ENCODE peak calls at places on chromosomes 5 and 9, in four cellular contexts. Q is NCI-H1092; O is midbrain; H is effector memory CD8-positive, alpha-beta T cell. K is an unnamed sample.

GRCh38 chr9:86408121-86408520 is 53.9 kb upstream of the TUT7 start:
- DNase-seq in Q (no peak), O (no peak), H (no peak), K (no peak)

GRCh38 chr5:110751902-110752762 is 13.3 kb downstream of the SLC25A46 start:
- DNase-seq in Q (no peak), O (no peak), H (no peak), K (no peak)

GRCh38 chr5:133524597-133524996 is 87.7 kb downstream of the FSTL4 start:
- DNase-seq in Q (no peak), O (no peak), H (no peak), K (no peak)

GRCh38 chr5:172078027-172078426 is 71.6 kb upstream of the FBXW11 start:
- DNase-seq in Q (no peak), O (no peak), H (no peak), K (no peak)

GRCh38 chr9:3804148-3804547 is 278.3 kb upstream of the RFX3 start:
- DNase-seq in Q (no peak), O (no peak), H (no peak), K (no peak)

GRCh38 chr5:82165740-82166530 is 112.2 kb downstream of the RPS23 start:
- DNase-seq in Q (peak), O (peak), H (peak), K (peak)

GRCh38 chr5:179414459-179415215 is 69.4 kb upstream of the ADAMTS2 start:
- DNase-seq in Q (no peak), O (no peak), H (no peak), K (no peak)

GRCh38 chr5:9716838-9717281 is 86.7 kb upstream of the TAS2R1 start:
- DNase-seq in Q (no peak), O (no peak), H (no peak), K (no peak)

GRCh38 chr5:44332360-44332971 is 56.8 kb downstream of the FGF10 start:
- DNase-seq in Q (no peak), O (peak), H (no peak), K (peak)

GRCh38 chr9:105150991-105151685 is 93.3 kb upstream of the SLC44A1 start:
- DNase-seq in Q (no peak), O (no peak), H (no peak), K (no peak)